ENCODE peak calls at places on chromosome 16, in six cellular contexts. Y is omental fat pad, G is coronary artery, N is spleen, O is cardiac fibroblast, E is esophagus squamous epithelium. H is an unnamed sample.

GRCh38 chr16:64468515-64469090 is 653.3 kb downstream of the CDH11 start:
- DNase-seq in Y (no peak), G (no peak), N (no peak), O (no peak), E (no peak), H (no peak)

GRCh38 chr16:46826618-46827017 is 4.4 kb downstream of the C16orf87 start:
- DNase-seq in Y (no peak), G (no peak), N (no peak), O (no peak), E (no peak), H (no peak)

GRCh38 chr16:5075637-5076036 is 4.0 kb downstream of the ALG1 start:
- DNase-seq in Y (no peak), G (no peak), N (peak; percentile 13), O (no peak), E (no peak), H (no peak)

GRCh38 chr16:3825103-3825502 is 55.4 kb downstream of the CREBBP start:
- DNase-seq in Y (no peak), G (no peak), N (no peak), O (peak; percentile 45), E (no peak), H (peak; percentile 60)

GRCh38 chr16:8848939-8849391 is 19.8 kb downstream of the CARHSP1 start:
- DNase-seq in Y (no peak), G (peak; percentile 69), N (peak; percentile 62), O (no peak), E (no peak), H (no peak)

GRCh38 chr16:6105115-6105514 is 1007.5 kb upstream of the EEF2KMT start:
- DNase-seq in Y (no peak), G (no peak), N (no peak), O (no peak), E (no peak), H (no peak)

GRCh38 chr16:68739964-68740627 is 3.0 kb downstream of the CDH1 start:
- DNase-seq in Y (no peak), G (no peak), N (no peak), O (no peak), E (no peak), H (no peak)

GRCh38 chr16:63883091-63883490 is 1238.8 kb downstream of the CDH11 start:
- DNase-seq in Y (no peak), G (no peak), N (no peak), O (no peak), E (no peak), H (no peak)

GRCh38 chr16:19330801-19331484 is 45.4 kb downstream of the CLEC19A start:
- DNase-seq in Y (no peak), G (no peak), N (no peak), O (no peak), E (no peak), H (no peak)

GRCh38 chr16:84178146-84178765 is 8.6 kb downstream of the TAF1C start:
- DNase-seq in Y (no peak), G (no peak), N (no peak), O (no peak), E (no peak), H (no peak)

GRCh38 chr16:68732068-68732680 is 4.9 kb upstream of the CDH1 start:
- DNase-seq in Y (no peak), G (no peak), N (no peak), O (peak; percentile 16), E (no peak), H (no peak)

GRCh38 chr16:4016648-4017047 is 99.6 kb downstream of the ADCY9 start:
- DNase-seq in Y (no peak), G (no peak), N (no peak), O (peak; percentile 39), E (no peak), H (no peak)

GRCh38 chr16:46929378-46930332 is 43.8 kb downstream of the DNAJA2 start:
- DNase-seq in Y (peak; percentile 42), G (no peak), N (peak; percentile 91), O (peak; percentile 64), E (no peak), H (peak; percentile 72)

GRCh38 chr16:2741168-2741567 is 11.3 kb upstream of the SRRM2 start:
- DNase-seq in Y (no peak), G (no peak), N (no peak), O (no peak), E (no peak), H (no peak)

GRCh38 chr16:48605518-48606110 is 4.4 kb downstream of the N4BP1 start:
- DNase-seq in Y (no peak), G (no peak), N (no peak), O (no peak), E (no peak), H (peak; percentile 48)

GRCh38 chr16:23124315-23124714 is 24.9 kb downstream of the USP31 start:
- DNase-seq in Y (no peak), G (no peak), N (no peak), O (peak; percentile 73), E (no peak), H (no peak)

GRCh38 chr16:14111713-14112538 is 40.8 kb downstream of the MRTFB start:
- DNase-seq in Y (no peak), G (no peak), N (no peak), O (peak; percentile 39), E (no peak), H (no peak)

GRCh38 chr16:3099732-3100499 is 822 bp upstream of the ZSCAN10 start:
- DNase-seq in Y (peak; percentile 93), G (no peak), N (peak; percentile 97), O (peak; percentile 91), E (peak; percentile 79), H (peak; percentile 98)

GRCh38 chr16:56332464-56333079 is 92.8 kb downstream of the AMFR start:
- DNase-seq in Y (no peak), G (no peak), N (no peak), O (peak; percentile 68), E (no peak), H (peak; percentile 37)

GRCh38 chr16:56898847-56899246 is 33.1 kb upstream of the HERPUD1 start:
- DNase-seq in Y (no peak), G (no peak), N (no peak), O (no peak), E (no peak), H (peak; percentile 42)

GRCh38 chr16:76335187-76335974 is 58.2 kb downstream of the CNTNAP4 start:
- DNase-seq in Y (no peak), G (no peak), N (no peak), O (no peak), E (no peak), H (no peak)

GRCh38 chr16:79973320-79973719 is 372.8 kb upstream of the MAF start:
- DNase-seq in Y (no peak), G (no peak), N (no peak), O (no peak), E (no peak), H (no peak)

GRCh38 chr16:68093816-68094613 is 8.8 kb downstream of the NFATC3 start:
- DNase-seq in Y (no peak), G (no peak), N (no peak), O (peak; percentile 52), E (no peak), H (peak; percentile 39)

DNA sequence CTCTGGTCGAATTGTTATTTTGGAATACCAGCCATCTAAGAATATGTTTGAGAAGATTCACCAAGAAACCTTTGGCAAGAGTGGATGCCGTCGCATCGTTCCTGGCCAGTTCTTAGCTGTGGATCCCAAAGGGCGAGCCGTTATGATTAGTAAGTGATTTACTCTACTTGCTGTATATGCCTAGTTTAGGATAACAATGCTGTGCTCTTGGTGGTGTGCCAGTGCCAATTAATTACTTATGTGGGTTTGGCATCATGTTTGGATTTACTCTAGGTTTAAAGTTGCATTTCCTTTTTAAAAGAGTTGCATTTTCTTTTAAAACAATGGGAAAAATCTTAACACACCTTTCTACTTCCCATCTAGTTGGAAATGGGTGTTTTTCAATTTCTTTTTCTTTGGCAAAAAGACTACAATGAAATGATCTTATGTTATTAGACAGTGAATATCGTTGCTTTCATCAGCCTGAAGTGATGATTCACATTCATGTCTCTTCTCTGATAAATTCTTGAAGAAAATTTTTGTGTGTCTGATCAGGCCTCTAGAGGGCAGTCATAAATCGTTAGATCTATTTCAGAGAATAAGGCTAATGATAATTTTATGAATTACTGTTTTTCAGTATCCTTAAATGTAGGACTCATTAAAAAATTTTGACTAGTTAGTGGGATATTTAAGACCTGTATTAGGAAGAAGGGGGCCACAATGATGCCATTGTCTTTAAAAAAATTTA is 5.6 kb downstream of the SF3B3 start:
- DNase-seq in Y (no peak), G (no peak), N (no peak), O (peak; percentile 70), E (no peak), H (no peak)
- TF ChIP-seq CTCF in Y (no peak), G (no peak), N (peak; percentile 44), O (peak; percentile 49), E (peak; percentile 67), H (peak; percentile 47)

DNA sequence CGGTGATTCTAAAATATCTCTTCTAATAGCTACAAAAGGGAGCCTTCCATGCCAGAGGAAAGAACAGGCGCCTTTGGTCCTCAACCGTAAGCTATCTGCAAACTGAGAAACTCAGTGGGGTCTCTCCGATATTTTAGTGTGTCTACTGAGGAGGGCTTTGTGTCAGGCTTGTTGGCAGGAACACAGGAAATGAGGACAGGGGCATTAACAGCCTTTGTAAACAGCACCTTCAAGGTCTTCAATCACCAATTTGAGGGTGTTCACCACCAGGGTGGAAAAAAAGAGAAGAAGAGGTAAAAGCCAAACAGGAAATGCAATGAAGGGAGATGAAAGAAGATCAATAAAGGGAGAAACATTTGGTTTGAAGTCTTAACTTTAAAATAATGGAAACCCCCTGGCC is 580.1 kb upstream of the SALL1 start:
- DNase-seq in Y (no peak), G (no peak), N (no peak), O (no peak), E (no peak), H (no peak)
- TF ChIP-seq CTCF in Y (no peak), G (no peak), N (no peak), O (no peak), E (no peak), H (no peak)

GRCh38 chr16:54447606-54448440 is 161.2 kb upstream of the IRX3 start:
- DNase-seq in Y (no peak), G (no peak), N (no peak), O (peak; percentile 68), E (no peak), H (no peak)
- TF ChIP-seq CTCF in Y (no peak), G (no peak), N (no peak), O (no peak), E (no peak), H (no peak)

GRCh38 chr16:30658731-30659506 is 688 bp downstream of the FBRS start:
- DNase-seq in Y (peak; percentile 82), G (peak; percentile 94), N (peak; percentile 95), O (peak; percentile 99), E (peak; percentile 93), H (peak; percentile 98)
- TF ChIP-seq CTCF in Y (no peak), G (no peak), N (no peak), O (no peak), E (no peak), H (no peak)